ENCODE peak calls at places on chromosomes 5 and 9, in four cellular contexts. D is GM12878, O is IMR-90, J is mucosa of descending colon. A is an unnamed sample. For H3K4me1, the result is how much of the 10 kb centered on the place peaks cover.

GRCh38 chr9:68919666-68920065 is 94.2 kb downstream of the PRKACG start:
- DNase-seq in D (no peak), O (no peak), J (no peak), A (no peak)

GRCh38 chr5:74643160-74643562 is 2.6 kb upstream of the ENC1 start:
- DNase-seq in D (no peak), O (peak), J (no peak), A (no peak)

GRCh38 chr9:33151007-33151557 is 16.1 kb downstream of the B4GALT1 start:
- DNase-seq in D (no peak), O (peak), J (no peak), A (no peak)

GRCh38 chr5:173333900-173334685 is 5.9 kb upstream of the STC2 start:
- DNase-seq in D (no peak), O (peak), J (no peak), A (no peak)

GRCh38 chr5:36152324-36153298 is 700 bp downstream of the SKP2 start:
- DNase-seq in D (no peak), O (peak), J (no peak), A (no peak)

GRCh38 chr9:99180199-99180598 is 41.5 kb downstream of the ALG2 start:
- DNase-seq in D (no peak), O (no peak), J (no peak), A (no peak)

GRCh38 chr9:95005276-95006141 is 279.0 kb downstream of the AOPEP start:
- DNase-seq in D (no peak), O (no peak), J (no peak), A (no peak)

GRCh38 chr5:32261198-32261597 is 51.5 kb downstream of the MTMR12 start:
- DNase-seq in D (no peak), O (no peak), J (no peak), A (no peak)

GRCh38 chr9:89883401-89884341 is 278.9 kb downstream of the GADD45G start:
- DNase-seq in D (no peak), O (no peak), J (no peak), A (no peak)

GRCh38 chr5:38718874-38719391 is 126.9 kb upstream of the OSMR start:
- DNase-seq in D (no peak), O (peak), J (no peak), A (no peak)

GRCh38 chr5:522899-523657 is 1.2 kb downstream of the SLC9A3 start:
- DNase-seq in D (no peak), O (no peak), J (no peak), A (no peak)

GRCh38 chr5:71937906-71938698 is 169.2 kb upstream of the MAP1B start:
- DNase-seq in D (no peak), O (no peak), J (no peak), A (no peak)

GRCh38 chr5:1332461-1333001 is 12.4 kb downstream of the CLPTM1L start:
- DNase-seq in D (no peak), O (no peak), J (no peak), A (no peak)

GRCh38 chr5:29367176-29367833 is 1826.2 kb upstream of the CDH6 start:
- DNase-seq in D (no peak), O (no peak), J (no peak), A (no peak)

GRCh38 chr5:39441838-39442237 is 17.1 kb upstream of the DAB2 start:
- DNase-seq in D (no peak), O (no peak), J (no peak), A (no peak)

DNA sequence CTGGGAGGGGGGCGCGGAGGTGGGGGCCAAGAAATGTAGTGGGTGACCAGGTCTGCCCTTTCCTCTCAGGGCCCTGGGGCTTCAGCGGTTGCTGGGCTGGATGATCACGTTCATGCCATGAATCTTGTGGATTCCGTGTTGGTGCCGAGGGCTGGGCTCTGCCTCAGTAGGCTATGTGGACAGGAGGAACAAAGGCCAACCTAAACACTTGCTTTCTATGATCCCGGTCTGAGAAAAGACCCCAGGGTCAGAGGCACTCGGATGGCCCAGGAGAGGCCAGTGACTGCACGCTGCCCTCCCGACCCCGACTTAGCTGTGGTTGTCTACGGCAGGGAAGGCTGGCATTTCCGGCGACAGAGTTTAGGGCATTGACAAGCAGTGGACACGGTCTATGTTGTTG is 26.6 kb downstream of the PHF2 start:
- DNase-seq in D (no peak), O (no peak), J (no peak), A (no peak)
- H3K4me1 ChIP-seq in D (under half), O (under half), J (under half), A (under half)

DNA sequence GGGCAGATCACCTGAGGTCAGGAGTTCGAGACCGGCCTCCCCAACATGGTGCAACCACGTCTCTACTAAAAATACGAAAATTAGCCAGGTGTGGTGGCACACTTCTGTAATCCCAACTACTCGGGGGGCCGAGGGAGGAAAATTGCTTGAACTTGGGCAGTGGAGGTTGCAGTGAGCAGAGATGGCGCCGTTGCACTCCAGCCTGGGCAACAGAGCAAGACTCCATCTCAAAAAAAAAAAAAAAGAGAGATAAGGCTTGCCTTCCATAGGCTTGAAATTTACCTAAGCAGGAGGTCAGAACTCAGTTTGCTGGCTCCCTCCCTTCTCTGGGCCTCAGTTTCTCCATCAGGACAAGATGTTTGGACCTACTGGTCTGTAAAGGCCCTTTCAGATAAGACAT is 1.3 kb downstream of the SPOUT1 start:
- DNase-seq in D (no peak), O (no peak), J (no peak), A (no peak)
- H3K4me3 ChIP-seq in D (peak), O (no peak), J (no peak), A (no peak)

GRCh38 chr9:129494113-129494789 is 126.7 kb downstream of the C9orf50 start:
- DNase-seq in D (no peak), O (no peak), J (peak), A (no peak)
- H3K4me1 ChIP-seq in D (under half), O (half or more), J (half or more), A (under half)

DNA sequence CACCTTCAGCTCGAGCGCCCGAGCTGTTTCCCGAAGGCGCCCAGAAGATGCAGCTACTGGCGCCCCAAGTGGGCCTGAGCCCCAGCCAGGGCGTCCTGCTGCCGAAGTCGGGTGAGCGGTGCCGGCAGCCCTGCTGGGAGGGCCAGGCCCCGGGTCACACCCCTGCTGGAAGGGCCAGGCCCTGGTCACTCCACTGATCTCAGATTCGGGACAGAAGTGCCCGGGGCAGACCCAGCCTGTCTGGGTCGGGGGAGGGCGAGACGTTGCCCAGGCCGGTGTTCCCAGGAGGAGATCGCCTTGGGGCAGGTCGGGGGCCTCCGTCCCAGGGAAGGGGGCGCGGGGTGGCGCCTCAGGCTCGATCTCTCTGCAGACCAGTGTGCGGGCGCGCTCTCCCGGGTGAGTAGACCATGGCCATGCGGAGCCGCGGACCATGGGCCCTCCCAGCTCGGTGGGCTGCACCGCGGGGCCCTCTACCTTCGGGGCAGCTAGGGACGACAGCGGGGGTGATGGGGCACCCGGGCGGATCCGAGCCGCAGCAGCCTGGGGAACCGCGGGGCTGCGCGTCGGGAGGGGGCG is 2.3 kb downstream of the LCNL1 start:
- DNase-seq in D (no peak), O (no peak), J (no peak), A (no peak)
- H3K4me3 ChIP-seq in D (no peak), O (no peak), J (no peak), A (no peak)

GRCh38 chr5:154196955-154197652 is 6.6 kb downstream of the GALNT10 start:
- DNase-seq in D (no peak), O (peak), J (no peak), A (no peak)

GRCh38 chr5:154191467-154192261 is 1.1 kb downstream of the GALNT10 start:
- DNase-seq in D (no peak), O (peak), J (no peak), A (no peak)

GRCh38 chr5:154193636-154194035 is 3.1 kb downstream of the GALNT10 start:
- DNase-seq in D (no peak), O (peak), J (no peak), A (no peak)

GRCh38 chr5:154193176-154193575 is 2.6 kb downstream of the GALNT10 start:
- DNase-seq in D (no peak), O (no peak), J (no peak), A (no peak)

DNA sequence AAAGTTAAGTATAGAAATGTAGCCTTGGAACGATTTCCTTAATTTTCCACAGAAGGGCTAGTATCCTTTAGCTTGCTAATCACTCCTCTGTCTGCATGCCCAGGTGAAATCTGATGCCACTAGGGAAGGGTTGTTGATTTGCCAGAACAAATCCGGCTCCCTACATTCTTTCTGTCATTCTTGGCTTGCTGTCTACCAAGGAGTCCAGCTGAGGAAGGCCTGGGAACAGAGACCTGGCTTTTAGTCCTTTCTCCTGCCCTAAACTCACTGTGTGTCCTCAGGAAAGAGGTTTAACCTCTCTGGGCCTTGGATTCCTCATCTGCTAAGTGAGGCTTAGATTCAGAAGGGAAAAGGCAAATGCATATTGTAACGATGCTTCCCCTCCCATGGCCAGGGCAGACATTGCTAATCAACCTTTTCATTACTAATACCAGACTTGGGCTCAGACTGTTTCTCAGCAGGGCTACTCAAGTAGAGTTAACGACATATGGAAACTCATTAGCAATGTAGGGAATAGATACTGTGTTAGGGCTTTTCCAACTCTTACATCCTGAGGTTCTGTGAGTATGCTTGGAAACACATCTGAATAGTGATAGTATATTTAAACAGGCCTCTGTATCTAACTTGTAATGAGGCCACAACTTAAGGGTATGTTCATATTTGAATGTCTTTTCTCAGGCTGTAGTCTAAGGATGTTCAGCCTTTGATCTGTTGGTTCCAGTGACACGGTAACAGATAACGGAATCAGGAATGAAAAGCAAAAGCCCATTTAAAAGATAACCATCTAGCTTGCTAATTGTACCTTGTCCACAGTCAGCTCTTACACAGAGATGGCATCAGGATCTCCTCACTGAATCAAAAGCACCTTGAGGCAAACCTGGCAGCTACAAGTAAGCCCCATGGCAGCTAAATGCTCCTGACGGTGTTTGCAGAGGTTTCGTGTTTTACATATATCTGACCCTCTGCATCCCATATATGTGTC is 4.1 kb downstream of the GALNT10 start:
- DNase-seq in D (no peak), O (peak), J (no peak), A (no peak)
- H3K4me1 ChIP-seq in D (under half), O (under half), J (under half), A (under half)

DNA sequence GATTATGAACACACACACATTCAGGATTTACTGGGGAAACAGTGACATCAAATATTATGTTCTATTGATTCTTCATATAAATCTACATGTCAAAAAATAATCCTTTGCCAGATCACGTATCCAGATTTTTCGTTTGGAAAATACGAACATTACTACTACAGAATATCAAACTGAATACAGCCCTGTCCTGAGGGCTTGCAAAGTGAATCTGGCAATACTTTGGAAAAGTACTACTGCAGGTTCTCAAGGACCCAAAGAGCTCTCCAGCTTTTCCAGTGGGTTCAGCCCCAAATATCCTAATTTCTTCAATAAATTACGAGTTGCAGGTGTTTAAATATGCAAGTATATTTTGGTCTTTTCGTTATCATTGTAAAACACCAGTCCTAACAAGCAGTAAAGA is 411 bp upstream of the NDUFS4 start:
- DNase-seq in D (peak), O (no peak), J (no peak), A (no peak)
- H3K4me3 ChIP-seq in D (peak), O (peak), J (peak), A (no peak)